ENCODE peak calls at places on chromosomes 1 and 21, in nine cellular contexts. Z, T, M, G, B, A, X, I and Y are unnamed samples.
A peak's percentile ranks its signal among the peaks of the same experiment; 100 is the strongest.

GRCh38 chr1:159869607-159870006 is 7.2 kb upstream of the VSIG8 start:
- DNase-seq in Z (no peak), T (no peak), M (peak; percentile 31), G (no peak), B (no peak), A (no peak), X (no peak), I (no peak), Y (no peak)

GRCh38 chr1:162822391-162823200 is 32.1 kb downstream of the HSD17B7 start:
- DNase-seq in Z (peak; percentile 32), T (peak; percentile 11), M (peak; percentile 42), G (peak; percentile 4), B (no peak), A (peak; percentile 83), X (peak; percentile 4), I (no peak), Y (peak; percentile 45)

GRCh38 chr1:13642306-13643004 is 57.5 kb upstream of the PRDM2 start:
- DNase-seq in Z (no peak), T (no peak), M (no peak), G (no peak), B (no peak), A (no peak), X (no peak), I (peak; percentile 70), Y (peak; percentile 36)

GRCh38 chr1:32413507-32414185 is 19.4 kb upstream of the BSDC1 start:
- DNase-seq in Z (peak; percentile 67), T (no peak), M (peak; percentile 88), G (peak; percentile 70), B (peak; percentile 82), A (peak; percentile 66), X (peak; percentile 57), I (peak; percentile 91), Y (no peak)

GRCh38 chr1:221371671-221372070 is 370.2 kb downstream of the DUSP10 start:
- DNase-seq in Z (no peak), T (no peak), M (no peak), G (no peak), B (no peak), A (no peak), X (no peak), I (no peak), Y (no peak)

GRCh38 chr1:92446990-92447681 is 39.6 kb downstream of the GFI1 start:
- DNase-seq in Z (no peak), T (no peak), M (peak; percentile 23), G (no peak), B (peak; percentile 4), A (no peak), X (no peak), I (no peak), Y (no peak)

GRCh38 chr21:43608225-43608624 is 51.1 kb downstream of the HSF2BP start:
- DNase-seq in Z (no peak), T (no peak), M (peak; percentile 51), G (no peak), B (peak; percentile 85), A (no peak), X (no peak), I (no peak), Y (no peak)

GRCh38 chr1:33902486-33903209 is 38.8 kb downstream of the HMGB4 start:
- DNase-seq in Z (no peak), T (no peak), M (no peak), G (no peak), B (no peak), A (peak; percentile 26), X (no peak), I (peak; percentile 20), Y (no peak)

GRCh38 chr21:25887646-25888321 is 153.0 kb downstream of the GABPA start:
- DNase-seq in Z (peak; percentile 25), T (no peak), M (no peak), G (no peak), B (no peak), A (no peak), X (no peak), I (no peak), Y (no peak)

GRCh38 chr21:25888711-25889110 is 153.9 kb downstream of the GABPA start:
- DNase-seq in Z (no peak), T (no peak), M (no peak), G (no peak), B (no peak), A (no peak), X (no peak), I (no peak), Y (no peak)

GRCh38 chr21:25885880-25886279 is 151.1 kb downstream of the GABPA start:
- DNase-seq in Z (no peak), T (no peak), M (peak; percentile 82), G (no peak), B (peak; percentile 36), A (no peak), X (no peak), I (no peak), Y (no peak)

GRCh38 chr21:25885405-25885804 is 150.6 kb downstream of the GABPA start:
- DNase-seq in Z (no peak), T (no peak), M (no peak), G (no peak), B (peak; percentile 32), A (no peak), X (no peak), I (no peak), Y (no peak)

DNA sequence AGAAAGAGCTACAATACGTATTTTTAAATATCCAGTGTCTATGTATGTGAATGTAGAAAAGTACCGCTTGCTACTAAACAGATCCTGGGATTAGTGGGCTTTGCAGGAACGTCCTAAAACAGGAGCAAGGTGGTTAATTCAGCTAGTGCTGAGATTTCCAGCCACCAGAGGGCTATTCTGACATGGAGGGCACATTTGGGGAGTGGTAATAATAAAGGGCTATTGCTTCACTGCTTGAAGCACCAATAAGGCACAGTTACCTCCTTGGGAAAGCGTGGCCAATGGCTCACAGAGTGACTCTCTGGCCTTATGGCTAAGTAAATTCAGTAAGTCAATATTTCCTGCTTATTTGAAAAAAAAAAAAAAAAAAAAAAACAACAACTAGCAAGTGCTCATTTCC is 152.4 kb downstream of the GABPA start:
- DNase-seq in Z (no peak), T (no peak), M (peak; percentile 19), G (no peak), B (no peak), A (no peak), X (no peak), I (no peak), Y (no peak)
- TF ChIP-seq CTCF in Z (no peak), T (peak; percentile 32), M (peak; percentile 47), G (no peak), B (peak; percentile 33), A (peak; percentile 30), X (peak; percentile 49), I (peak; percentile 38), Y (no peak)

GRCh38 chr1:212283741-212284140 is 1.5 kb upstream of the PPP2R5A start:
- DNase-seq in Z (no peak), T (no peak), M (peak; percentile 20), G (no peak), B (no peak), A (no peak), X (no peak), I (no peak), Y (no peak)

GRCh38 chr1:212284332-212284743 is 872 bp upstream of the PPP2R5A start:
- DNase-seq in Z (no peak), T (no peak), M (no peak), G (no peak), B (peak; percentile 43), A (no peak), X (no peak), I (no peak), Y (no peak)

GRCh38 chr1:212285685-212286436 is 651 bp downstream of the PPP2R5A start:
- DNase-seq in Z (peak; percentile 80), T (peak; percentile 43), M (peak; percentile 68), G (peak; percentile 80), B (peak; percentile 45), A (peak; percentile 77), X (peak; percentile 52), I (peak; percentile 84), Y (peak; percentile 66)

GRCh38 chr1:212286437-212287131 is 1.4 kb downstream of the PPP2R5A start:
- DNase-seq in Z (no peak), T (peak; percentile 9), M (peak; percentile 59), G (no peak), B (peak; percentile 16), A (no peak), X (no peak), I (no peak), Y (no peak)

DNA sequence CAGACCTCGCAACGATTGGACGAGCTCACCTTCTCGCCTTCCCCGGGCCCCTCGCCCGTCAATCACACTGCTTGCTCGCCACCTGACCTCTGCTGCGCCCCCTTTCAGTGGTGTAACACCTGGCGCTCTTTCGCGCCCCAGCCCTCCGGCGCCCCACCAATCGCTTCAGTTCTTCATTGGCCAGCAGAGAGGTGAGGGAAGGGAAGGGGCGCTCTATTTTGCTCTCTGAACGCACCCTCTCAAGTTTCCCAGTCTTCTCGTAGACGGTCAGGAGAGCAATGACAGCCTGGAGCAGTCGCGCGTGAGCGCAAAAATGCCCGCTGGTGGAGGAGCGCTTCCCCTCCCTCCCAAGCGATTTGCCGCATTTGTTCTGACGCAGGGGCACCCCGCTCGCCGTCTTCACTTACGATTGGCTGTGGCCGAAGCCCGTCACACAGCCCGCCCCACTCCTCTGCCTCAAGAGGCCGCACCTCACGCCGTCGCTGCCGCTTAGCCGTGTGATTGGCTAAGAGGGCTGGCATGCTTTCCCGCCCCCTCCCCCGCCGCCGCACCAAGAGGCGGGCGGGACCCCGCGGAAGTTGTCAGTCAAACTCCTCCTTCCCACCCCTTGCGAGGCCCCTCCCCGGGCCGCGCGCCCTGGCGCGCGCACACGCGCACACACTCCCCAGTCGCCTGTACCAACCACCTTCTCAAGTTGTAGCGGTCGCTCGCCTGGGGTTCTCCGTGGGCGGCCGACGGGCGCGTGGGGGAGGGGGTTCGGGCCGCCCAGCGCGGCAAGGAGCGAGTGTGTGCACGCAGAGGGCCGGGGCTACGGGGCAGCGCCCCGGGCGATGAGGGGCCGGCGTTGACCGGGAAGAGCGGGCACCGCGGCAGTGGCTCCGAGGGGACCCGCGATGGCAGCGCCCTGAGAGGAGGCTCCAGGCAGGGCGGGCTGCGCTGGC is at the start of gene PPP2R5A:
- DNase-seq in Z (peak; percentile 99), T (peak; percentile 96), M (peak; percentile 100), G (peak; percentile 99), B (peak; percentile 100), A (peak; percentile 98), X (peak; percentile 92), I (peak; percentile 99), Y (peak; percentile 96)
- TF ChIP-seq CTCF in Z (peak; percentile 41), T (peak; percentile 60), M (peak; percentile 65), G (no peak), B (no peak), A (peak; percentile 46), X (peak; percentile 47), I (peak; percentile 73), Y (no peak)

DNA sequence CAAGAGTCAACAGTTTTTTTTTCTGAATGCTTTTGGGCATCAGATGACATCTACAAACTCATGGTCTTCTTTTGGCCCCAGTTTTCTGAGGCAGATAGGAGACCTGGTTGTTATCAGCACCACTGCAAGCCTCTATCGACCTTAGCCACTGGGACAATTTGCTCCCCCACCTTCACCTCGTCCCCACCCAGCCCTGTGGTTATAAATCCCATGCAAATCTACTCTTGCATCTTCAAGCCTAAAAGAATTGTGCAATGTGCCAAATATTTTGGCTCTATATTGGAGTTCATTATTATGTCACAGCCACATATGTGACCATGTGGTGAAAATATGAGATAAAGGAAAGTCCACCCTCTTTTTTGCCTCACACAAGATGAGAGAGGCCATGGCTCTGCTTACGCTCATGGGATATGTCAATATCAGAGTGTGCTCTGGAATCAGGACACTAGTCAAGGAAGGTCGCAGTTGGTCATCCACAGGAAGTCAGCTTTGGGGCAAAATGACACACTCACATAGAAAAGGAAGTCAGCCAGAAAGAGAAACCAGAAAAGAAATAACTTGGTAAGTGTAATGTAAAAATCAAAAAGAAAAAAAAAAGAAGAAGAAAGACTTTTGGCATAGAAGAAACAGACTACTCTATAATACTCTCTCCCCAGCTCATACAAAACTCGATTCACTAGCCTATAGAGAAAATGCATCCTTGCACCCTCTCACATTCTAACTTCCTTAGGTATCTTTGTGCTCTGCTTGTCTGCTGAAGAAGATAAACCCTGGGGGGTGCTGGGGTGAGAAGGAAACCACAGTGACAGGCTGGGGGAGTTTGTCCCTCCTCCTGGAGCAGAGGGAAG is 21.2 kb downstream of the SLC30A10 start:
- DNase-seq in Z (no peak), T (no peak), M (no peak), G (no peak), B (no peak), A (no peak), X (no peak), I (no peak), Y (no peak)
- TF ChIP-seq CTCF in Z (no peak), T (no peak), M (no peak), G (no peak), B (no peak), A (no peak), X (no peak), I (no peak), Y (no peak)

DNA sequence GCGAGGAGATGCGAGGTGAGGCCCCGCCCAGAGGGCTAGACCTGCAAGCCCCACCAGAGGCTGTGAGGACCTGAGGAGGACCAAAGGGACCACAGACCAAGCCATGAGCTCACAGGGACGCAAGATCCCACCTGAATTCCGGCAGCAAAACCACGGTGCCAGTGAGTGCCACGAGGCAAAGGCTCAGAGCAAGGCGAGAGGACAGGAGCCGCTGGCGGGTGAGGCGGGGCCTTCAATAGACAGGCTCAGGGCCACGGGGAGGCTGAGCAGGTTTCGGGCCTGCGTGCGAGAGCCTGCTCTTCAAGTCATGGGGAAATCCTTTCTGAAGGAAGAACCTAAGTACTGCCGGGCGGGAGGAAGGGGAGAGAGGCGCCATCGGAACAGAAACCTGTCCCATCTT is 7.1 kb upstream of the TMEM240 start:
- DNase-seq in Z (no peak), T (no peak), M (no peak), G (no peak), B (no peak), A (no peak), X (no peak), I (no peak), Y (no peak)
- TF ChIP-seq CTCF in Z (no peak), T (no peak), M (no peak), G (no peak), B (no peak), A (no peak), X (no peak), I (no peak), Y (no peak)